ENCODE peak calls at places on chromosomes 16 and 17, in nine cellular contexts. I is sigmoid colon; U is AG04450; H is keratinocyte; F is psoas muscle; L is CD8-positive, alpha-beta memory T cell; G is SJCRH30; A is WERI-Rb-1; O is suprapubic skin. P is an unnamed sample.

GRCh38 chr17:64115871-64116534 is 13.9 kb downstream of the ERN1 start:
- DNase-seq in A (no peak), H (peak), O (no peak), F (no peak), U (peak), I (no peak), L (no peak), G (no peak), P (peak)

GRCh38 chr17:6483507-6483906 is 39.3 kb downstream of the PIMREG start:
- DNase-seq in I (no peak), U (no peak), H (no peak), O (no peak), L (no peak), G (no peak), F (no peak), A (no peak), P (no peak)

GRCh38 chr16:49901711-49902110 is 45.8 kb upstream of the ZNF423 start:
- DNase-seq in F (no peak), L (no peak), G (no peak), O (no peak), I (no peak), A (no peak), H (no peak), U (no peak), P (no peak)

GRCh38 chr16:66551362-66551761 is 1.0 kb upstream of the CKLF start:
- DNase-seq in G (peak), U (no peak), I (no peak), O (no peak), H (no peak), A (peak), L (peak), F (no peak), P (no peak)

GRCh38 chr16:84924339-84925091 is 86.8 kb downstream of the ZDHHC7 start:
- DNase-seq in U (no peak), G (no peak), H (no peak), O (no peak), L (no peak), A (no peak), F (peak), I (peak), P (no peak)

GRCh38 chr16:66483689-66484452 is 56.8 kb downstream of the BEAN1 start:
- DNase-seq in I (peak), G (peak), O (peak), H (no peak), U (no peak), L (peak), F (peak), A (peak), P (no peak)

GRCh38 chr17:71011389-71011788 is 842.1 kb downstream of the KCNJ2 start:
- DNase-seq in O (no peak), I (no peak), F (no peak), H (no peak), G (peak), U (no peak), L (no peak), A (no peak), P (no peak)

GRCh38 chr17:81212365-81212764 is 10.4 kb downstream of the CEP131 start:
- DNase-seq in A (no peak), L (no peak), F (no peak), I (no peak), U (no peak), O (no peak), H (no peak), G (no peak), P (no peak)

GRCh38 chr17:57606111-57606875 is 138.8 kb downstream of the CCDC182 start:
- DNase-seq in L (no peak), F (peak), U (no peak), O (peak), I (no peak), A (peak), G (no peak), H (no peak), P (no peak)

GRCh38 chr17:17073627-17074521 is 31.6 kb downstream of the MPRIP start:
- DNase-seq in L (no peak), U (no peak), A (no peak), O (no peak), F (peak), H (no peak), G (no peak), I (peak), P (no peak)

GRCh38 chr16:58027341-58028167 is 2.0 kb downstream of the MMP15 start:
- DNase-seq in L (no peak), O (no peak), G (peak), A (peak), H (no peak), F (peak), U (no peak), I (no peak), P (no peak)

GRCh38 chr17:82105882-82106696 is 8.1 kb upstream of the FASN start:
- DNase-seq in O (peak), A (peak), H (no peak), I (peak), U (no peak), L (peak), F (peak), G (peak), P (no peak)

GRCh38 chr16:88619859-88620655 is 18.3 kb upstream of the IL17C start:
- DNase-seq in F (no peak), L (peak), U (peak), G (no peak), A (no peak), O (no peak), I (no peak), H (no peak), P (no peak)

GRCh38 chr17:46771601-46772012 is 46.9 kb downstream of the WNT3 start:
- DNase-seq in I (no peak), H (no peak), U (no peak), G (peak), L (peak), A (peak), O (no peak), F (no peak), P (no peak)

GRCh38 chr17:8080799-8081219 is 6.7 kb downstream of the ALOX12B start:
- DNase-seq in O (no peak), L (no peak), A (no peak), H (no peak), I (no peak), F (no peak), G (no peak), U (no peak), P (no peak)

GRCh38 chr16:20004931-20005330 is 68.8 kb downstream of the GPR139 start:
- DNase-seq in I (no peak), U (no peak), L (no peak), O (no peak), F (no peak), H (no peak), A (no peak), G (no peak), P (no peak)

GRCh38 chr17:40791808-40792436 is 7.8 kb downstream of the KRT28 start:
- DNase-seq in I (no peak), O (no peak), H (no peak), A (no peak), U (peak), G (peak), F (no peak), L (no peak), P (no peak)

GRCh38 chr16:11685844-11686618 is 17.8 kb downstream of the SNN start:
- DNase-seq in O (peak), I (peak), U (no peak), L (no peak), F (no peak), A (no peak), H (no peak), G (no peak), P (no peak)

GRCh38 chr16:726438-727290 is at the start of the genes CCDC78 and HAGHL:
- DNase-seq in U (no peak), H (no peak), L (peak), F (no peak), I (peak), A (peak), G (peak), O (no peak), P (no peak)

GRCh38 chr17:31674305-31674704 is 184.7 kb downstream of the COPRS start:
- DNase-seq in I (no peak), G (peak), A (no peak), O (peak), U (no peak), L (no peak), H (peak), F (no peak), P (no peak)

GRCh38 chr17:78252701-78253635 is 21.5 kb downstream of the TMEM235 start:
- DNase-seq in L (no peak), U (no peak), I (peak), F (no peak), O (no peak), A (peak), G (no peak), H (no peak), P (no peak)

GRCh38 chr17:78442648-78443128 is 64.2 kb downstream of the PGS1 start:
- DNase-seq in H (no peak), F (peak), U (peak), A (no peak), O (peak), G (no peak), L (no peak), I (peak), P (no peak)

GRCh38 chr16:64933890-64934289 is 188.0 kb downstream of the CDH11 start:
- DNase-seq in I (no peak), H (no peak), A (peak), O (no peak), G (no peak), F (no peak), L (no peak), U (no peak), P (no peak)

GRCh38 chr17:66775881-66776400 is 59.0 kb upstream of the CACNG5 start:
- DNase-seq in A (no peak), O (no peak), L (no peak), H (no peak), G (no peak), F (no peak), U (no peak), I (no peak), P (no peak)

GRCh38 chr17:48301002-48301401 is 129.0 kb downstream of the SKAP1 start:
- DNase-seq in O (no peak), F (no peak), G (no peak), H (no peak), A (no peak), L (no peak), I (no peak), U (no peak), P (no peak)

GRCh38 chr16:89613101-89613953 is at the start of gene DPEP1:
- DNase-seq in I (no peak), L (no peak), O (no peak), H (no peak), F (no peak), G (no peak), U (no peak), A (no peak), P (no peak)

GRCh38 chr17:35129154-35129972 is 7.9 kb downstream of the FNDC8 start:
- DNase-seq in L (no peak), U (no peak), G (no peak), F (no peak), O (no peak), I (no peak), A (no peak), H (no peak), P (no peak)

GRCh38 chr17:81340606-81341346 is 45.7 kb upstream of the SLC38A10 start:
- DNase-seq in F (no peak), A (no peak), H (no peak), G (no peak), L (no peak), I (peak), U (no peak), O (no peak), P (no peak)

GRCh38 chr17:19369846-19370492 is 7.4 kb upstream of the B9D1 start:
- DNase-seq in O (peak), H (no peak), A (no peak), I (peak), G (no peak), L (peak), F (no peak), U (no peak), P (no peak)

GRCh38 chr16:84647830-84648594 is at the start of gene KLHL36:
- DNase-seq in L (peak), O (no peak), H (no peak), A (peak), I (peak), U (no peak), G (peak), F (peak), P (no peak)

GRCh38 chr16:72066747-72067146 is 3.7 kb downstream of the HPR start:
- DNase-seq in I (no peak), L (no peak), G (peak), H (no peak), F (no peak), U (peak), O (no peak), A (no peak), P (no peak)

GRCh38 chr16:68823401-68823800 is 19.9 kb upstream of the TANGO6 start:
- DNase-seq in A (no peak), U (peak), O (no peak), L (no peak), H (no peak), G (no peak), F (no peak), I (no peak), P (peak)

GRCh38 chr17:33233855-33234228 is 59.3 kb downstream of the ASIC2 start:
- DNase-seq in F (no peak), I (peak), U (no peak), O (no peak), L (peak), A (peak), G (no peak), H (no peak), P (no peak)

GRCh38 chr17:74177018-74177450 is 26.4 kb upstream of the RPL38 start:
- DNase-seq in L (no peak), G (no peak), H (peak), I (no peak), A (no peak), O (no peak), F (no peak), U (no peak), P (no peak)

DNA sequence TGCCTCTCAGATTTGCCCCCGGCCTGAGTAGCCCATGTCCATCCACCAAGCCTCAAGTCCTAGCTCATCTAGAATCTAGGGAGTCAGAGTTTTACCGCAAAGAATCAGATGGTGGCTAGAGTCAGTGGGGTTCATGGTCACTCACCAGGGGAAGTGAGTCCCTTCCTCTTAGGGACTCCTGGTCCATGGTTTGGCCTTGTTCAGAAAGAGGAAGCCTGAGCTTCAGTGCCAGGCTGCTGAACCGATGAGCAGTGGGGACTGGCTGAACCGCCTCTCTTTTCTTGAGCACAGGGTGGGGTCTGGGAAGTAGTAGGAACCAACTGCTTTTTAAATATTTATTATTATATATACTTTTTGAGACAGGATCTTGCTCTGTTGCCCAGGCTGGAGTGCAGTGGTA is 160.3 kb downstream of the NTN1 start:
- DNase-seq in A (no peak), U (no peak), H (no peak), O (no peak), G (no peak), L (no peak), I (no peak), F (no peak), P (no peak)
- H3K4me3 ChIP-seq in A (no peak), U (no peak), H (no peak), O (no peak), G (no peak), L (no peak), I (no peak), F (no peak), P (no peak)

GRCh38 chr17:38419508-38419981 is 8.7 kb upstream of the ARHGAP23 start:
- DNase-seq in U (no peak), O (no peak), G (peak), A (no peak), I (no peak), F (no peak), H (no peak), L (no peak), P (no peak)

GRCh38 chr17:38417210-38417951 is 10.9 kb upstream of the ARHGAP23 start:
- DNase-seq in F (no peak), O (no peak), I (peak), U (no peak), A (no peak), H (no peak), L (no peak), G (no peak), P (no peak)

GRCh38 chr17:38418069-38418692 is 10.1 kb upstream of the ARHGAP23 start:
- DNase-seq in I (no peak), L (no peak), A (no peak), H (no peak), U (no peak), F (no peak), O (no peak), G (no peak), P (no peak)

GRCh38 chr17:38420518-38420917 is 7.7 kb upstream of the ARHGAP23 start:
- DNase-seq in A (no peak), L (no peak), G (no peak), H (no peak), U (no peak), O (no peak), I (no peak), F (no peak), P (no peak)

DNA sequence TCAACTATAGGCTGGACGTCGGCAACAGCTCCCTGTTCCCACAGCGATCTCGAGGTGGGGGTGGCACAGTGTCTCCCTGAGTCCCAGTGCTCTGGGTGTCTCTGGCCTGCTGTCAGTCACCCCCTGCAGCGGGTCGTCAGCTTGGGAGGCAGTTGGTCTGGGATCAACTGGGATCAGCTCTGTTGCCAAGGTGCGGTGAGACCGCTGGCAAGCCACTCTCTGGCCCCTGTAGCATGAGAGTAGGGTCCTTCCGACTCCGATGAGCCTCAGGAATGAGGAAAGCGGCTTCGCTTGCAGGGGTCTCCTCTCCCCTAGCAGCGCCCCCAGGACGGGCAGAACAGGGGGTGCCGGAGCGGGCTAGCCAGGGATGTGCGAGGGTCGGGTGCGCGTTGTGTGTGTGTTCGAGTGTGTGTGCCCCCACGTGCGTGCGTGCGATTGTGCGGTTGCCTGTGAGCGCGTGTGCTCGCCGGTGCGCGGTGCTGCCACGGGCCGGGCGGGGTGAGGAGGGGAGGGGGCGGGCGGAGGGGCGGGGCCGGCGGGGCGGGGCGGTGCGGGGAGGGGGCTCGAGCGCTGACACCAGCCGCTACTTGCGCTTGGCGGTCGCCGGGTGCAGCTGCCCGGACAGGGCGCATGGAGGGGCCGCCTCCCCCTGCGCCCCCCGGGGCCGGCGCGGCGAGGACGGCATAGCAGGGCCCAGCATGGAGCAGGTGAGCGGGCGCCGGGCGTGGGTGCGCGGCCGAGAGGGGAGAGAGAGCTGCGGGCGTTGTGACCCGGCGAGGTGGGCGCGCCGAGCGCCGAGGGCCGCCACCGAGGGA is 9.4 kb upstream of the ARHGAP23 start:
- DNase-seq in F (no peak), H (no peak), U (no peak), L (no peak), O (no peak), A (peak), I (no peak), G (no peak), P (no peak)
- H3K4me3 ChIP-seq in F (peak), H (no peak), U (peak), L (no peak), O (peak), A (peak), I (peak), G (peak), P (peak)

GRCh38 chr16:56192644-56192960 is 1.3 kb downstream of the GNAO1 start:
- DNase-seq in H (no peak), F (no peak), I (no peak), U (no peak), G (no peak), A (no peak), O (no peak), L (no peak), P (no peak)
- H3K4me3 ChIP-seq in H (no peak), F (peak), I (peak), U (no peak), G (no peak), A (peak), O (no peak), L (no peak), P (no peak)

GRCh38 chr17:42111265-42111636 is 1.3 kb downstream of the DHX58 start:
- DNase-seq in U (no peak), G (no peak), O (no peak), H (no peak), L (no peak), I (no peak), F (no peak), A (peak), P (no peak)
- H3K4me3 ChIP-seq in U (no peak), G (no peak), O (peak), H (no peak), L (no peak), I (peak), F (peak), A (no peak), P (no peak)

GRCh38 chr17:4808378-4808767 is 1.4 kb downstream of the PLD2 start:
- DNase-seq in G (no peak), O (no peak), I (peak), U (no peak), A (no peak), H (no peak), F (peak), L (no peak), P (no peak)
- H3K4me3 ChIP-seq in G (no peak), O (peak), I (no peak), U (no peak), A (no peak), H (peak), F (peak), L (no peak), P (no peak)

P was measured in skeletal muscle cell.